ENCODE peak calls at places on chromosomes 12 and 14, in five cellular contexts. Y, T, C, G and Q are unnamed samples.

GRCh38 chr14:68756071-68756481 is 36.8 kb downstream of the ZFP36L1 start:
- DNase-seq in Y (no peak), T (no peak), C (no peak), G (no peak), Q (no peak)

GRCh38 chr12:114936148-114937099 is 252.4 kb upstream of the TBX3 start:
- DNase-seq in Y (no peak), T (no peak), C (no peak), G (no peak), Q (no peak)

GRCh38 chr12:63937381-63938168 is 93.1 kb downstream of the SRGAP1 start:
- DNase-seq in Y (no peak), T (no peak), C (no peak), G (no peak), Q (no peak)

GRCh38 chr12:75020068-75020557 is 189.5 kb downstream of the KCNC2 start:
- DNase-seq in Y (no peak), T (peak), C (no peak), G (no peak), Q (no peak)

GRCh38 chr14:37093364-37093763 is 79.0 kb downstream of the SLC25A21 start:
- DNase-seq in Y (no peak), T (no peak), C (no peak), G (no peak), Q (no peak)

GRCh38 chr12:99053599-99054362 is 408.7 kb downstream of the APAF1 start:
- DNase-seq in Y (no peak), T (no peak), C (no peak), G (no peak), Q (no peak)

GRCh38 chr14:70027785-70028428 is 148.7 kb downstream of the SMOC1 start:
- DNase-seq in Y (peak), T (peak), C (peak), G (peak), Q (no peak)

GRCh38 chr12:10634427-10634826 is 21.0 kb upstream of the MAGOHB start:
- DNase-seq in Y (no peak), T (no peak), C (no peak), G (no peak), Q (no peak)

GRCh38 chr12:94287245-94287628 is 138.9 kb downstream of the PLXNC1 start:
- DNase-seq in Y (no peak), T (no peak), C (no peak), G (no peak), Q (no peak)

GRCh38 chr12:98744692-98745091 is 99.6 kb downstream of the APAF1 start:
- DNase-seq in Y (no peak), T (no peak), C (no peak), G (no peak), Q (no peak)

GRCh38 chr12:65526311-65526710 is 247.8 kb downstream of the MSRB3 start:
- DNase-seq in Y (no peak), T (no peak), C (no peak), G (no peak), Q (no peak)

GRCh38 chr14:89952581-89952980 is 1.9 kb downstream of the EFCAB11 start:
- DNase-seq in Y (no peak), T (no peak), C (no peak), G (no peak), Q (no peak)

GRCh38 chr12:65695077-65695865 is 129.0 kb upstream of the HMGA2 start:
- DNase-seq in Y (no peak), T (peak), C (no peak), G (no peak), Q (no peak)

GRCh38 chr14:84162658-84163057 is 1367.3 kb upstream of the FLRT2 start:
- DNase-seq in Y (no peak), T (no peak), C (no peak), G (no peak), Q (no peak)

GRCh38 chr12:112564160-112564559 is 145.4 kb downstream of the PTPN11 start:
- DNase-seq in Y (no peak), T (no peak), C (no peak), G (no peak), Q (no peak)

GRCh38 chr14:90903101-90903500 is 86.9 kb upstream of the TTC7B start:
- DNase-seq in Y (no peak), T (no peak), C (no peak), G (peak), Q (peak)

GRCh38 chr12:5889381-5890047 is 55.5 kb downstream of the ANO2 start:
- DNase-seq in Y (no peak), T (no peak), C (peak), G (no peak), Q (no peak)

GRCh38 chr12:40727774-40728483 is 35.7 kb downstream of the CNTN1 start:
- DNase-seq in Y (no peak), T (peak), C (no peak), G (no peak), Q (no peak)

GRCh38 chr14:104283197-104284106 is 145.1 kb downstream of the KIF26A start:
- DNase-seq in Y (no peak), T (peak), C (peak), G (no peak), Q (no peak)

GRCh38 chr12:53324113-53324778 is 2.8 kb upstream of the AAAS start:
- DNase-seq in Y (no peak), T (no peak), C (peak), G (peak), Q (peak)

GRCh38 chr12:30978639-30979038 is 52.1 kb downstream of the TSPAN11 start:
- DNase-seq in Y (no peak), T (no peak), C (no peak), G (no peak), Q (no peak)

GRCh38 chr12:115840159-115840558 is 437.3 kb downstream of the MED13L start:
- DNase-seq in Y (no peak), T (no peak), C (no peak), G (no peak), Q (no peak)

GRCh38 chr14:95784137-95784536 is 70.2 kb upstream of the TCL1A start:
- DNase-seq in Y (no peak), T (no peak), C (no peak), G (no peak), Q (no peak)

GRCh38 chr12:81992461-81992860 is 233.3 kb upstream of the PPFIA2 start:
- DNase-seq in Y (no peak), T (no peak), C (peak), G (peak), Q (no peak)

GRCh38 chr12:25382311-25383106 is 131.8 kb upstream of the KRAS start:
- DNase-seq in Y (no peak), T (no peak), C (no peak), G (peak), Q (no peak)

GRCh38 chr12:88417531-88417930 is 162.7 kb downstream of the KITLG start:
- DNase-seq in Y (no peak), T (no peak), C (no peak), G (no peak), Q (no peak)

GRCh38 chr12:7123806-7124519 is 4.7 kb downstream of the RBP5 start:
- DNase-seq in Y (no peak), T (no peak), C (no peak), G (no peak), Q (no peak)

GRCh38 chr14:75811862-75812505 is 150.9 kb downstream of the TTLL5 start:
- DNase-seq in Y (no peak), T (no peak), C (no peak), G (no peak), Q (no peak)

GRCh38 chr14:75119056-75119455 is 7.8 kb downstream of the NEK9 start:
- DNase-seq in Y (no peak), T (no peak), C (no peak), G (no peak), Q (no peak)

GRCh38 chr12:107514887-107515445 is 170.6 kb upstream of the PWP1 start:
- DNase-seq in Y (no peak), T (no peak), C (peak), G (no peak), Q (no peak)